ENCODE peak calls at places on chromosome 2, in six cellular contexts. Q is KBM-7, P is H54, D is cardiac muscle cell, Z is germinal center, V is MCF 10A. W is an unnamed sample.

GRCh38 chr2:19796036-19796703 is 105.6 kb downstream of the TTC32 start:
- DNase-seq in Q (no peak), P (peak; percentile 61), D (no peak), Z (no peak), V (peak; percentile 92), W (peak; percentile 81)

GRCh38 chr2:76930076-76930734 is 592.0 kb downstream of the LRRTM4 start:
- DNase-seq in Q (no peak), P (no peak), D (no peak), Z (no peak), V (no peak), W (no peak)

GRCh38 chr2:66901344-66901743 is 466.4 kb downstream of the MEIS1 start:
- DNase-seq in Q (no peak), P (no peak), D (no peak), Z (no peak), V (no peak), W (no peak)

GRCh38 chr2:42693688-42694479 is 70.1 kb downstream of the OXER1 start:
- DNase-seq in Q (no peak), P (no peak), D (no peak), Z (no peak), V (no peak), W (no peak)

GRCh38 chr2:179471012-179471411 is 206.4 kb upstream of the SESTD1 start:
- DNase-seq in Q (no peak), P (no peak), D (no peak), Z (no peak), V (no peak), W (no peak)

GRCh38 chr2:134836986-134837385 is 1.4 kb upstream of the ACMSD start:
- DNase-seq in Q (no peak), P (peak; percentile 35), D (no peak), Z (no peak), V (peak; percentile 71), W (no peak)

GRCh38 chr2:174332607-174333001 is 2.1 kb upstream of the SP9 start:
- DNase-seq in Q (no peak), P (no peak), D (no peak), Z (no peak), V (no peak), W (no peak)

GRCh38 chr2:216341151-216341550 is 31.1 kb downstream of the MARCHF4 start:
- DNase-seq in Q (no peak), P (no peak), D (no peak), Z (no peak), V (no peak), W (no peak)

GRCh38 chr2:61670591-61671503 is 132.7 kb upstream of the XPO1 start:
- DNase-seq in Q (peak; percentile 11), P (no peak), D (peak; percentile 46), Z (no peak), V (peak; percentile 26), W (peak; percentile 52)

GRCh38 chr2:113685471-113685870 is 58.4 kb downstream of the RABL2A start:
- DNase-seq in Q (no peak), P (no peak), D (no peak), Z (no peak), V (no peak), W (peak; percentile 62)

GRCh38 chr2:113080134-113080533 is 12.4 kb downstream of the IL1F10 start:
- DNase-seq in Q (peak; percentile 61), P (no peak), D (peak; percentile 54), Z (peak; percentile 45), V (peak; percentile 62), W (no peak)

GRCh38 chr2:32009479-32010256 is 1.1 kb downstream of the MEMO1 start:
- DNase-seq in Q (peak; percentile 55), P (peak; percentile 29), D (peak; percentile 50), Z (peak; percentile 46), V (peak; percentile 32), W (no peak)

GRCh38 chr2:235390816-235391194 is 103.0 kb upstream of the AGAP1 start:
- DNase-seq in Q (no peak), P (no peak), D (peak; percentile 13), Z (no peak), V (no peak), W (no peak)

GRCh38 chr2:218671077-218671653 is 637 bp downstream of the RNF25 start:
- DNase-seq in Q (peak; percentile 15), P (no peak), D (no peak), Z (no peak), V (peak; percentile 28), W (no peak)

GRCh38 chr2:205684871-205685313 is 2.6 kb downstream of the NRP2 start:
- DNase-seq in Q (no peak), P (no peak), D (peak; percentile 40), Z (no peak), V (peak; percentile 23), W (no peak)

GRCh38 chr2:120979921-120980320 is 244.3 kb downstream of the GLI2 start:
- DNase-seq in Q (no peak), P (no peak), D (no peak), Z (no peak), V (no peak), W (no peak)

GRCh38 chr2:212912445-212913103 is 238.8 kb downstream of the IKZF2 start:
- DNase-seq in Q (no peak), P (peak; percentile 6), D (no peak), Z (no peak), V (peak; percentile 82), W (peak; percentile 57)

GRCh38 chr2:166013878-166014277 is 60.3 kb upstream of the TTC21B start:
- DNase-seq in Q (no peak), P (no peak), D (no peak), Z (no peak), V (no peak), W (no peak)

GRCh38 chr2:70789304-70790078 is 952 bp downstream of the FIGLA start:
- DNase-seq in Q (peak; percentile 89), P (no peak), D (peak; percentile 84), Z (peak; percentile 43), V (peak; percentile 63), W (peak; percentile 43)

GRCh38 chr2:56768973-56769372 is 585.2 kb downstream of the CCDC85A start:
- DNase-seq in Q (no peak), P (no peak), D (no peak), Z (no peak), V (no peak), W (no peak)

GRCh38 chr2:43032248-43032893 is 194.0 kb downstream of the ZFP36L2 start:
- DNase-seq in Q (no peak), P (no peak), D (no peak), Z (no peak), V (peak; percentile 82), W (no peak)

GRCh38 chr2:62266433-62267038 is 70.6 kb downstream of the B3GNT2 start:
- DNase-seq in Q (no peak), P (peak; percentile 53), D (no peak), Z (no peak), V (peak; percentile 18), W (peak; percentile 68)

GRCh38 chr2:59584958-59585357 is 968.5 kb downstream of the BCL11A start:
- DNase-seq in Q (peak; percentile 61), P (no peak), D (peak; percentile 56), Z (no peak), V (peak; percentile 23), W (peak; percentile 4)

GRCh38 chr2:14628906-14629305 is 3.6 kb upstream of the LRATD1 start:
- DNase-seq in Q (no peak), P (no peak), D (no peak), Z (no peak), V (peak; percentile 82), W (peak; percentile 23)

GRCh38 chr2:238786792-238787490 is 60.9 kb upstream of the TWIST2 start:
- DNase-seq in Q (no peak), P (no peak), D (no peak), Z (no peak), V (no peak), W (no peak)

GRCh38 chr2:119449526-119449925 is 17.9 kb downstream of the TMEM37 start:
- DNase-seq in Q (no peak), P (no peak), D (no peak), Z (no peak), V (peak; percentile 30), W (no peak)

GRCh38 chr2:109318150-109318948 is 189.3 kb downstream of the SH3RF3 start:
- DNase-seq in Q (no peak), P (no peak), D (no peak), Z (no peak), V (peak; percentile 78), W (peak; percentile 76)

GRCh38 chr2:206584323-206585116 is 57.8 kb upstream of the FAM237A start:
- DNase-seq in Q (no peak), P (no peak), D (no peak), Z (no peak), V (peak; percentile 24), W (no peak)

GRCh38 chr2:236749346-236749745 is 179.7 kb downstream of the ACKR3 start:
- DNase-seq in Q (no peak), P (no peak), D (peak; percentile 61), Z (no peak), V (peak; percentile 49), W (peak; percentile 82)

GRCh38 chr2:167692191-167692590 is 555.2 kb downstream of the STK39 start:
- DNase-seq in Q (no peak), P (no peak), D (no peak), Z (no peak), V (peak; percentile 78), W (no peak)

GRCh38 chr2:64654063-64654811 is 524 bp upstream of the SERTAD2 start:
- DNase-seq in Q (peak; percentile 86), P (peak; percentile 76), D (peak; percentile 87), Z (no peak), V (peak; percentile 60), W (peak; percentile 83)

GRCh38 chr2:59312967-59313943 is 1072.1 kb upstream of the FANCL start:
- DNase-seq in Q (no peak), P (no peak), D (no peak), Z (no peak), V (no peak), W (no peak)

GRCh38 chr2:124996406-124996805 is 971.3 kb downstream of the CNTNAP5 start:
- DNase-seq in Q (no peak), P (no peak), D (no peak), Z (no peak), V (no peak), W (no peak)

GRCh38 chr2:46367286-46367685 is 70.1 kb downstream of the EPAS1 start:
- DNase-seq in Q (no peak), P (no peak), D (no peak), Z (no peak), V (no peak), W (no peak)

GRCh38 chr2:98757904-98758421 is 27.0 kb upstream of the MGAT4A start:
- DNase-seq in Q (peak; percentile 96), P (peak; percentile 54), D (no peak), Z (peak; percentile 83), V (peak; percentile 95), W (peak; percentile 85)

GRCh38 chr2:86413296-86414085 is 27.7 kb upstream of the KDM3A start:
- DNase-seq in Q (peak; percentile 28), P (no peak), D (no peak), Z (no peak), V (no peak), W (no peak)

GRCh38 chr2:149040451-149040850 is 2.0 kb downstream of the LYPD6B start:
- DNase-seq in Q (peak; percentile 44), P (no peak), D (no peak), Z (peak; percentile 65), V (peak; percentile 56), W (peak; percentile 50)

GRCh38 chr2:134863446-134863845 is 25.0 kb downstream of the ACMSD start:
- DNase-seq in Q (no peak), P (no peak), D (no peak), Z (no peak), V (no peak), W (no peak)

GRCh38 chr2:69559696-69560482 is 83.7 kb downstream of the AAK1 start:
- DNase-seq in Q (peak; percentile 64), P (no peak), D (peak; percentile 63), Z (peak; percentile 16), V (peak; percentile 71), W (peak; percentile 46)

GRCh38 chr2:71042287-71042686 is 26.2 kb upstream of the NAGK start:
- DNase-seq in Q (no peak), P (no peak), D (no peak), Z (no peak), V (no peak), W (no peak)